ENCODE peak calls at places on chromosomes 16 and 17, in four cellular contexts. F is lower leg skin, B is astrocyte of the cerebellum, I is fibroblast of villous mesenchyme. N is an unnamed sample.

GRCh38 chr17:38584350-38584925 is 21.3 kb downstream of the SRCIN1 start:
- DNase-seq in F (peak), B (no peak), I (peak), N (no peak)

GRCh38 chr17:42118545-42118944 is 2.6 kb downstream of the KAT2A start:
- DNase-seq in F (no peak), B (no peak), I (peak), N (no peak)

GRCh38 chr17:61981323-61981722 is 53.5 kb upstream of the INTS2 start:
- DNase-seq in F (no peak), B (no peak), I (no peak), N (no peak)

GRCh38 chr17:38735161-38735997 is 5.2 kb downstream of the CISD3 start:
- DNase-seq in F (peak), B (no peak), I (peak), N (no peak)

GRCh38 chr17:42623732-42624596 is 14.5 kb downstream of the TUBG1 start:
- DNase-seq in F (no peak), B (peak), I (no peak), N (no peak)

GRCh38 chr16:580141-580945 is 9.5 kb upstream of the RAB40C start:
- DNase-seq in F (no peak), B (no peak), I (no peak), N (no peak)

GRCh38 chr16:62882552-62883221 is 846.4 kb upstream of the CDH8 start:
- DNase-seq in F (no peak), B (no peak), I (no peak), N (no peak)

GRCh38 chr17:69573396-69573795 is 158.9 kb downstream of the MAP2K6 start:
- DNase-seq in F (no peak), B (no peak), I (peak), N (no peak)

GRCh38 chr16:63080736-63081135 is 1044.5 kb upstream of the CDH8 start:
- DNase-seq in F (no peak), B (no peak), I (no peak), N (no peak)

GRCh38 chr16:11836653-11837244 is 14.6 kb downstream of the RSL1D1 start:
- DNase-seq in F (no peak), B (peak), I (peak), N (peak)

GRCh38 chr17:57612202-57613071 is 132.7 kb downstream of the CCDC182 start:
- DNase-seq in F (no peak), B (no peak), I (no peak), N (no peak)

GRCh38 chr16:27241658-27242057 is 26.9 kb downstream of the NSMCE1 start:
- DNase-seq in F (peak), B (no peak), I (peak), N (no peak)

GRCh38 chr16:58016841-58017446 is 8.6 kb upstream of the MMP15 start:
- DNase-seq in F (no peak), B (no peak), I (no peak), N (no peak)

GRCh38 chr17:1577186-1577585 is 14.6 kb upstream of the PITPNA start:
- DNase-seq in F (peak), B (peak), I (peak), N (peak)

GRCh38 chr16:534089-534635 is 6.7 kb downstream of the CAPN15 start:
- DNase-seq in F (no peak), B (no peak), I (no peak), N (no peak)

GRCh38 chr16:73028721-73029361 is 19.1 kb downstream of the ZFHX3 start:
- DNase-seq in F (no peak), B (no peak), I (no peak), N (no peak)

GRCh38 chr17:63369233-63369632 is 76.9 kb downstream of the CYB561 start:
- DNase-seq in F (no peak), B (no peak), I (peak), N (no peak)

GRCh38 chr16:67966549-67967182 is 1.8 kb downstream of the SLC12A4 start:
- DNase-seq in F (no peak), B (no peak), I (peak), N (peak)

GRCh38 chr16:74455213-74455612 is 33.9 kb upstream of the CLEC18B start:
- DNase-seq in F (no peak), B (peak), I (peak), N (no peak)

GRCh38 chr16:720990-721764 is at the start of gene ANTKMT:
- DNase-seq in F (peak), B (no peak), I (peak), N (no peak)

GRCh38 chr16:30092373-30093010 is 768 bp upstream of the TBX6 start:
- DNase-seq in F (peak), B (no peak), I (peak), N (no peak)

GRCh38 chr17:38982858-38983746 is 15.9 kb upstream of the FBXO47 start:
- DNase-seq in F (no peak), B (peak), I (peak), N (no peak)

GRCh38 chr17:43367588-43368242 is 31.1 kb upstream of the ARL4D start:
- DNase-seq in F (no peak), B (peak), I (peak), N (peak)

GRCh38 chr17:39769974-39770587 is 32.3 kb downstream of the GRB7 start:
- DNase-seq in F (no peak), B (peak), I (peak), N (peak)

GRCh38 chr17:75246404-75246803 is 15.0 kb downstream of the GGA3 start:
- DNase-seq in F (no peak), B (no peak), I (no peak), N (no peak)

GRCh38 chr16:9008335-9009260 is 44.9 kb upstream of the USP7 start:
- DNase-seq in F (peak), B (peak), I (peak), N (peak)

GRCh38 chr16:28990375-28991040 is 5.7 kb downstream of the LAT start:
- DNase-seq in F (no peak), B (no peak), I (no peak), N (no peak)

GRCh38 chr17:64130559-64131001 is 636 bp upstream of the ERN1 start:
- DNase-seq in F (no peak), B (no peak), I (peak), N (no peak)

GRCh38 chr16:25126820-25127232 is 15.3 kb downstream of the LCMT1 start:
- DNase-seq in F (no peak), B (peak), I (peak), N (peak)

GRCh38 chr17:57956311-57957119 is 1.3 kb upstream of the CUEDC1 start:
- DNase-seq in F (no peak), B (no peak), I (no peak), N (no peak)

GRCh38 chr17:28982191-28982793 is 23.5 kb downstream of the SEZ6 start:
- DNase-seq in F (no peak), B (no peak), I (peak), N (no peak)

GRCh38 chr17:54736573-54736972 is 164.1 kb upstream of the TOM1L1 start:
- DNase-seq in F (no peak), B (no peak), I (no peak), N (no peak)

GRCh38 chr16:397135-397661 is at the start of gene NME4:
- DNase-seq in F (no peak), B (no peak), I (no peak), N (no peak)

GRCh38 chr17:50206604-50207293 is 5.3 kb upstream of the COL1A1 start:
- DNase-seq in F (no peak), B (no peak), I (peak), N (no peak)
- H3K4me3 ChIP-seq in F (no peak), B (no peak), I (peak), N (peak)

GRCh38 chr16:85812031-85812807 is 12.7 kb downstream of the COX4I1 start:
- DNase-seq in F (no peak), B (no peak), I (no peak), N (no peak)

GRCh38 chr16:85810742-85811115 is 11.2 kb downstream of the COX4I1 start:
- DNase-seq in F (no peak), B (no peak), I (no peak), N (no peak)

GRCh38 chr16:85808926-85809325 is 9.4 kb downstream of the COX4I1 start:
- DNase-seq in F (no peak), B (no peak), I (no peak), N (no peak)

GRCh38 chr16:85810097-85810741 is 10.7 kb downstream of the COX4I1 start:
- DNase-seq in F (no peak), B (no peak), I (no peak), N (no peak)

GRCh38 chr16:85809645-85810044 is 10.2 kb downstream of the COX4I1 start:
- DNase-seq in F (no peak), B (no peak), I (no peak), N (no peak)
- TF ChIP-seq CTCF in F (no peak), B (no peak), I (no peak), N (no peak)

GRCh38 chr16:49015189-49015540 is 266.5 kb downstream of the CBLN1 start:
- DNase-seq in F (peak), B (no peak), I (no peak), N (no peak)
- H3K4me3 ChIP-seq in F (no peak), B (no peak), I (no peak), N (no peak)

DNA sequence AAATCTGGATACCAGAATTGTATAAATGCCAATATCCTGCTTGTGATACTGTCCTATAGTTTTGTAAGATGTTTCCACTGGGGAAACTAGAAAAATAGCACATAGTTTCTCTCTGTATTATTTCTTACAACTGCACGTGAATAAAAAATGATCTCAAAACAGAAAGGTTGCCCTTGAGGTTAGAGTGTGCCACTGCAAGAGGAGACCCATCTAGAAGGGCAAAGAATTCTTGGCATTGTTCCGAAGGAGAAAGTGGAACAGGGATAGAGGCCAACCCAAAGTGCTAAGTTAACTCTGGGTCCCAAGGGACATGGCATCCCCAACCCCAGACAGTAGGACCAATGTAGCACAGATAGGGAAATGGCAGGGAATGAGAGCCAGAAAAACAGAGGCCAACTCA is 477.5 kb upstream of the HSBP1 start:
- DNase-seq in F (no peak), B (no peak), I (no peak), N (no peak)
- TF ChIP-seq CTCF in F (no peak), B (no peak), I (no peak), N (no peak)

GRCh38 chr17:46773676-46774075 is 44.8 kb downstream of the WNT3 start:
- DNase-seq in F (peak), B (no peak), I (no peak), N (no peak)

GRCh38 chr17:46777943-46778915 is 40.3 kb downstream of the WNT3 start:
- DNase-seq in F (no peak), B (no peak), I (no peak), N (no peak)

GRCh38 chr17:46772879-46773620 is 45.4 kb downstream of the WNT3 start:
- DNase-seq in F (peak), B (no peak), I (no peak), N (no peak)

GRCh38 chr17:46774108-46774737 is 44.3 kb downstream of the WNT3 start:
- DNase-seq in F (peak), B (no peak), I (no peak), N (no peak)

GRCh38 chr17:46776298-46777005 is 42.0 kb downstream of the WNT3 start:
- DNase-seq in F (no peak), B (no peak), I (no peak), N (no peak)
- H3K4me3 ChIP-seq in F (no peak), B (no peak), I (no peak), N (no peak)

GRCh38 chr17:18314059-18314730 is 599 bp downstream of the TOP3A start:
- DNase-seq in F (no peak), B (no peak), I (peak), N (no peak)

GRCh38 chr17:18315498-18316360 is 636 bp downstream of the SMCR8 start:
- DNase-seq in F (no peak), B (no peak), I (no peak), N (no peak)

GRCh38 chr17:18318771-18319450 is 3.8 kb downstream of the SMCR8 start:
- DNase-seq in F (no peak), B (no peak), I (no peak), N (no peak)

GRCh38 chr17:18318122-18318521 is 3.0 kb downstream of the SMCR8 start:
- DNase-seq in F (no peak), B (no peak), I (no peak), N (no peak)

GRCh38 chr17:18314731-18315497 is at the start of the genes SMCR8 and TOP3A:
- DNase-seq in F (peak), B (peak), I (peak), N (peak)
- TF ChIP-seq CTCF in F (no peak), B (no peak), I (no peak), N (no peak)

DNA sequence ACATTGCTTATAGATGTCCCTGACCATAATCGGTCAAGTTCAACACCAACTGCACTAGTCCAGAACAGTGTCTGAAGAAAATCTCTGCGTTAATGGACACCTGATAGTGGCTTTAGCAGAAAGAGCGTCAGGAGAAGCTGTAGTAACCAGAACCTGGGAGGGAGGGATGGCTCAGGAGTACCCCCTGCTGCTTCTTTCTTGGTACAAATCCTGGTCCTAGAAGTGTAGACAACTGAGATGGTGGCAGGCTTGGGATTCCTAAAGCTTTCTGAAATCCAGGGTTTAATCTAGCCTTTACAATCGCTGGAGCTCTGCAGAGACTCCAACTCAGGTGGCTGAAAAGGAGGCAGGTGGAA is 5.4 kb downstream of the MAP3K14 start:
- DNase-seq in F (no peak), B (no peak), I (no peak), N (no peak)
- H3K4me3 ChIP-seq in F (no peak), B (peak), I (no peak), N (no peak)

DNA sequence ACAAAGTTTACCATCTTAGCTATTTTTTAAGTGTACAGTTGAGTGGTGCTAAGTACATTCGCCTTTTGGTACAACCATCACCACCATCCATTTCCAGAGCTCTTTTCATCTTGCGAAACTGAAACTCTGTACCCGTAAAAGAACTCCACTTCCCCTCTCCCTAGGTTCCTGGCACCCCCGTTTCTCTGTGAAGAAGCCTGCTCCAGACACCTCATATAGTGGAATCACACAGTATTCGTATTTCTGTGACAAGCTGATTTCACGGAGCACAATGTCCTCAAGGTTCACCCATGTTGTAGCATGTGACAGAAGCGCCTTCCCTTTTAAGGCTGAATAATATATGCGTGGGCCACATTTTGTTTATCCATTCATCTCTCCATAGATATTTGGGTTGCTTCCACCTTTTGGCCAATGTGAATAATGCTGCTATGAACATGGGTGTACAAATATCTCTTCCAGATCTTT is 54.2 kb upstream of the MAP3K14 start:
- DNase-seq in F (peak), B (no peak), I (peak), N (no peak)
- TF ChIP-seq CTCF in F (no peak), B (no peak), I (no peak), N (no peak)

DNA sequence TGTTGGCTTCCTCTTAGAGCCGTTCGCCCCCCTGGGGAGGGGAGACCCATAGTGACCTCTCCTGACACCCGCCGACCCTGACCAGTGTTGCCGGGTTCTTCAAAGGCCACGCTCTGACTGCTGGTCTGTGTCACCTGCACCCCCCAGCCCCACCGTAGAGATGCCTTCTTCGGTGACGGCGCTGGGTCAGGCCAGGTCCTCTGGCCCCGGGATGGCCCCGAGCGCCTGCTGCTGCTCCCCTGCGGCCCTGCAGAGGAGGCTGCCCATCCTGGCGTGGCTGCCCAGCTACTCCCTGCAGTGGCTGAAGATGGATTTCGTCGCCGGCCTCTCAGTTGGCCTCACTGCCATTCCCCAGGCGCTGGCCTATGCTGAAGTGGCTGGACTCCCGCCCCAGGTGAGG is 1.2 kb downstream of the SLC26A11 start:
- DNase-seq in F (no peak), B (no peak), I (no peak), N (no peak)
- H3K4me3 ChIP-seq in F (no peak), B (peak), I (peak), N (peak)

GRCh38 chr17:78769200-78769773 is 12.8 kb downstream of the CYTH1 start:
- DNase-seq in F (no peak), B (no peak), I (no peak), N (no peak)
- TF ChIP-seq CTCF in F (no peak), B (no peak), I (peak), N (no peak)